ENCODE peak calls at places on chromosome 15, in seven cellular contexts. I is stimulated activated CD4-positive, alpha-beta T cell treated with anti-CD3 and anti-CD28 coated beads, Interleukin-4, amount 100 ng/mL, for 1 hour; O is tibial artery; W is GM03348; F is nephron progenitor cell; S is neural progenitor cell; N is cortex of kidney. L is an unnamed sample.

GRCh38 chr15:63870403-63871209 is 36.9 kb upstream of the HERC1 start:
- DNase-seq in I (no peak), S (peak; percentile 90), O (no peak), N (no peak), W (peak; percentile 90), F (peak; percentile 68), L (no peak)

GRCh38 chr15:82689147-82689546 is 20.5 kb downstream of the AP3B2 start:
- DNase-seq in S (no peak), F (no peak), N (no peak), I (no peak), W (no peak), O (no peak), L (no peak)

GRCh38 chr15:43218908-43219706 is 1.7 kb downstream of the EPB42 start:
- DNase-seq in W (no peak), O (no peak), F (peak; percentile 52), N (no peak), I (no peak), S (peak; percentile 86), L (peak; percentile 76)

GRCh38 chr15:82875411-82876003 is 66.1 kb downstream of the WHAMM start:
- DNase-seq in I (no peak), N (no peak), S (no peak), O (no peak), W (peak; percentile 69), F (no peak), L (no peak)

GRCh38 chr15:67024322-67024997 is 40.9 kb upstream of the SMAD3 start:
- DNase-seq in S (no peak), I (no peak), N (no peak), O (peak; percentile 89), F (no peak), W (peak; percentile 90), L (peak; percentile 92)

GRCh38 chr15:57591822-57592367 is at the start of gene MYZAP:
- DNase-seq in I (peak; percentile 57), N (no peak), S (peak; percentile 76), W (peak; percentile 87), O (peak; percentile 28), F (peak; percentile 78), L (peak; percentile 85)

GRCh38 chr15:68317281-68318007 is 39.9 kb downstream of the FEM1B start:
- DNase-seq in O (peak; percentile 22), N (no peak), F (no peak), W (no peak), S (no peak), I (no peak), L (peak; percentile 9)

GRCh38 chr15:58441376-58442070 is 9.7 kb downstream of the LIPC start:
- DNase-seq in N (no peak), F (no peak), S (no peak), O (no peak), W (peak; percentile 83), I (no peak), L (no peak)

GRCh38 chr15:75731248-75732100 is 18.8 kb upstream of the CSPG4 start:
- DNase-seq in I (no peak), N (no peak), F (no peak), O (peak; percentile 31), S (no peak), W (peak; percentile 40), L (peak; percentile 76)

GRCh38 chr15:74489518-74490338 is 28.8 kb upstream of the UBL7 start:
- DNase-seq in O (no peak), W (peak; percentile 84), F (peak; percentile 77), I (peak; percentile 75), N (no peak), S (peak; percentile 82), L (no peak)

GRCh38 chr15:85759391-85759790 is 35.3 kb downstream of the KLHL25 start:
- DNase-seq in N (no peak), F (no peak), W (no peak), I (no peak), O (no peak), S (no peak), L (peak; percentile 74)

GRCh38 chr15:65979316-65979715 is 110.0 kb downstream of the RAB11A start:
- DNase-seq in I (no peak), O (no peak), F (peak; percentile 61), S (no peak), W (no peak), N (no peak), L (no peak)

GRCh38 chr15:48424076-48424475 is 92.8 kb downstream of the DUT start:
- DNase-seq in N (no peak), W (no peak), S (no peak), O (no peak), I (no peak), F (no peak), L (no peak)

GRCh38 chr15:97235285-97235985 is 725.1 kb upstream of the ARRDC4 start:
- DNase-seq in S (peak; percentile 78), O (no peak), W (peak; percentile 82), N (no peak), F (peak; percentile 74), I (peak; percentile 14), L (no peak)

GRCh38 chr15:68683551-68683950 is 104.8 kb downstream of the CORO2B start:
- DNase-seq in S (no peak), F (no peak), I (no peak), O (no peak), W (no peak), N (no peak), L (no peak)

GRCh38 chr15:59420986-59421618 is 16.9 kb upstream of the FAM81A start:
- DNase-seq in O (no peak), N (no peak), S (peak; percentile 76), I (no peak), F (peak; percentile 35), W (peak; percentile 29), L (no peak)

GRCh38 chr15:25850154-25851111 is 12.7 kb downstream of the ATP10A start:
- DNase-seq in O (peak; percentile 86), N (no peak), S (peak; percentile 67), I (peak; percentile 70), W (peak; percentile 93), F (peak; percentile 55), L (peak; percentile 97)

GRCh38 chr15:78211189-78211921 is 23.0 kb downstream of the ACSBG1 start:
- DNase-seq in I (no peak), F (no peak), S (no peak), W (no peak), O (no peak), N (no peak), L (no peak)

GRCh38 chr15:70615435-70616310 is 147.7 kb downstream of the UACA start:
- DNase-seq in S (no peak), N (no peak), F (no peak), W (no peak), I (no peak), O (no peak), L (no peak)

GRCh38 chr15:64742385-64742784 is 33.0 kb downstream of the RBPMS2 start:
- DNase-seq in N (no peak), F (peak; percentile 31), O (no peak), I (no peak), W (no peak), S (no peak), L (no peak)

GRCh38 chr15:82122754-82123400 is 77.1 kb upstream of the MEX3B start:
- DNase-seq in O (peak; percentile 40), I (no peak), W (peak; percentile 86), S (no peak), N (no peak), F (no peak), L (peak; percentile 87)

GRCh38 chr15:25422021-25422420 is 16.8 kb downstream of the UBE3A start:
- DNase-seq in O (no peak), W (no peak), S (no peak), N (no peak), F (no peak), I (no peak), L (no peak)

GRCh38 chr15:76337739-76338554 is 1.4 kb downstream of the ISL2 start:
- DNase-seq in N (no peak), W (peak; percentile 19), S (peak; percentile 75), I (no peak), F (peak; percentile 47), O (no peak), L (no peak)

GRCh38 chr15:66846811-66847210 is 144.8 kb downstream of the SMAD6 start:
- DNase-seq in F (no peak), S (no peak), O (no peak), I (no peak), W (no peak), N (no peak), L (no peak)

GRCh38 chr15:64687167-64688085 is 88.0 kb downstream of the RBPMS2 start:
- DNase-seq in W (no peak), O (no peak), I (no peak), N (no peak), S (no peak), F (no peak), L (no peak)

GRCh38 chr15:38474155-38474757 is 20.3 kb downstream of the FAM98B start:
- DNase-seq in I (no peak), F (peak; percentile 12), S (peak; percentile 68), W (peak; percentile 74), N (no peak), O (no peak), L (no peak)

GRCh38 chr15:67190813-67191212 is 63.6 kb downstream of the AAGAB start:
- DNase-seq in F (no peak), N (no peak), I (no peak), S (no peak), W (no peak), O (no peak), L (no peak)

GRCh38 chr15:79186616-79187015 is 95.9 kb upstream of the ANKRD34C start:
- DNase-seq in F (no peak), N (no peak), O (no peak), I (no peak), W (no peak), S (no peak), L (no peak)

L was measured in posterior vena cava.